ENCODE peak calls at places on chromosomes 12 and 14, in four cellular contexts. One of them, this sample, is unnamed.

GRCh38 chr12:3594966-3595365 is 104.0 kb downstream of the PRMT8 start:
- DNase-seq in H4: no peak
- DNase-seq in WTC11: no peak
- DNase-seq in stimulated activated CD4-positive, alpha-beta T cell treated with anti-CD3 and anti-CD28 coated beads, TNF-alpha, amount 100 ng/mL, for 48 hours: no peak
- DNase-seq in this sample: no peak

GRCh38 chr12:29054790-29055663 is 94.1 kb upstream of the FAR2 start:
- DNase-seq in H4: no peak
- DNase-seq in stimulated activated CD4-positive, alpha-beta T cell treated with anti-CD3 and anti-CD28 coated beads, TNF-alpha, amount 100 ng/mL, for 48 hours: no peak
- DNase-seq in WTC11: no peak
- DNase-seq in this sample: no peak

GRCh38 chr14:76827696-76828301 is 1.6 kb downstream of the LRRC74A start:
- DNase-seq in H4: no peak
- DNase-seq in WTC11: no peak
- DNase-seq in stimulated activated CD4-positive, alpha-beta T cell treated with anti-CD3 and anti-CD28 coated beads, TNF-alpha, amount 100 ng/mL, for 48 hours: no peak
- DNase-seq in this sample: no peak

GRCh38 chr12:84502180-84502857 is 410.3 kb downstream of the SLC6A15 start:
- DNase-seq in WTC11: no peak
- DNase-seq in H4: no peak
- DNase-seq in stimulated activated CD4-positive, alpha-beta T cell treated with anti-CD3 and anti-CD28 coated beads, TNF-alpha, amount 100 ng/mL, for 48 hours: no peak
- DNase-seq in this sample: no peak

GRCh38 chr14:57089901-57090300 is 178.8 kb downstream of the EXOC5 start:
- DNase-seq in WTC11: no peak
- DNase-seq in H4: no peak
- DNase-seq in stimulated activated CD4-positive, alpha-beta T cell treated with anti-CD3 and anti-CD28 coated beads, TNF-alpha, amount 100 ng/mL, for 48 hours: no peak
- DNase-seq in this sample: no peak

GRCh38 chr14:92441751-92442477 is 71.7 kb upstream of the RIN3 start:
- DNase-seq in H4: no peak
- DNase-seq in stimulated activated CD4-positive, alpha-beta T cell treated with anti-CD3 and anti-CD28 coated beads, TNF-alpha, amount 100 ng/mL, for 48 hours: no peak
- DNase-seq in WTC11: no peak
- DNase-seq in this sample: no peak

GRCh38 chr14:96623676-96624484 is 121.7 kb downstream of the PAPOLA start:
- DNase-seq in stimulated activated CD4-positive, alpha-beta T cell treated with anti-CD3 and anti-CD28 coated beads, TNF-alpha, amount 100 ng/mL, for 48 hours: no peak
- DNase-seq in H4: no peak
- DNase-seq in WTC11: no peak
- DNase-seq in this sample: no peak

GRCh38 chr14:22226381-22226780 is 362.6 kb downstream of the DAD1 start:
- DNase-seq in H4: no peak
- DNase-seq in WTC11: no peak
- DNase-seq in stimulated activated CD4-positive, alpha-beta T cell treated with anti-CD3 and anti-CD28 coated beads, TNF-alpha, amount 100 ng/mL, for 48 hours: no peak
- DNase-seq in this sample: no peak

GRCh38 chr12:44101470-44101869 is 265.6 kb downstream of the TMEM117 start:
- DNase-seq in stimulated activated CD4-positive, alpha-beta T cell treated with anti-CD3 and anti-CD28 coated beads, TNF-alpha, amount 100 ng/mL, for 48 hours: no peak
- DNase-seq in H4: no peak
- DNase-seq in WTC11: no peak
- DNase-seq in this sample: no peak

GRCh38 chr12:89565002-89565401 is 39.2 kb upstream of the POC1B start:
- DNase-seq in H4: no peak
- DNase-seq in WTC11: no peak
- DNase-seq in stimulated activated CD4-positive, alpha-beta T cell treated with anti-CD3 and anti-CD28 coated beads, TNF-alpha, amount 100 ng/mL, for 48 hours: no peak
- DNase-seq in this sample: no peak

GRCh38 chr12:122126713-122127597 is 47.1 kb downstream of the IL31 start:
- DNase-seq in H4: no peak
- DNase-seq in stimulated activated CD4-positive, alpha-beta T cell treated with anti-CD3 and anti-CD28 coated beads, TNF-alpha, amount 100 ng/mL, for 48 hours: no peak
- DNase-seq in WTC11: no peak
- DNase-seq in this sample: no peak

GRCh38 chr12:124385219-124385969 is 90.5 kb downstream of the RFLNA start:
- DNase-seq in H4: peak
- DNase-seq in stimulated activated CD4-positive, alpha-beta T cell treated with anti-CD3 and anti-CD28 coated beads, TNF-alpha, amount 100 ng/mL, for 48 hours: no peak
- DNase-seq in WTC11: no peak
- DNase-seq in this sample: no peak

GRCh38 chr12:24462946-24463345 is 486.0 kb downstream of the BCAT1 start:
- DNase-seq in stimulated activated CD4-positive, alpha-beta T cell treated with anti-CD3 and anti-CD28 coated beads, TNF-alpha, amount 100 ng/mL, for 48 hours: no peak
- DNase-seq in H4: no peak
- DNase-seq in WTC11: no peak
- DNase-seq in this sample: no peak

GRCh38 chr14:54691525-54692260 is 124.8 kb downstream of the SAMD4A start:
- DNase-seq in H4: peak
- DNase-seq in stimulated activated CD4-positive, alpha-beta T cell treated with anti-CD3 and anti-CD28 coated beads, TNF-alpha, amount 100 ng/mL, for 48 hours: peak
- DNase-seq in WTC11: peak
- DNase-seq in this sample: peak

GRCh38 chr14:51776102-51776894 is 84.1 kb upstream of the GNG2 start:
- DNase-seq in stimulated activated CD4-positive, alpha-beta T cell treated with anti-CD3 and anti-CD28 coated beads, TNF-alpha, amount 100 ng/mL, for 48 hours: no peak
- DNase-seq in WTC11: peak
- DNase-seq in H4: peak
- DNase-seq in this sample: peak

GRCh38 chr14:53533384-53533975 is 380.4 kb upstream of the DDHD1 start:
- DNase-seq in WTC11: no peak
- DNase-seq in stimulated activated CD4-positive, alpha-beta T cell treated with anti-CD3 and anti-CD28 coated beads, TNF-alpha, amount 100 ng/mL, for 48 hours: no peak
- DNase-seq in H4: no peak
- DNase-seq in this sample: no peak

GRCh38 chr14:71620401-71620800 is 311.8 kb upstream of the RGS6 start:
- DNase-seq in stimulated activated CD4-positive, alpha-beta T cell treated with anti-CD3 and anti-CD28 coated beads, TNF-alpha, amount 100 ng/mL, for 48 hours: no peak
- DNase-seq in H4: no peak
- DNase-seq in WTC11: no peak
- DNase-seq in this sample: no peak

GRCh38 chr14:33938131-33938949 is 12.5 kb downstream of the EGLN3 start:
- DNase-seq in WTC11: peak
- DNase-seq in H4: peak
- DNase-seq in stimulated activated CD4-positive, alpha-beta T cell treated with anti-CD3 and anti-CD28 coated beads, TNF-alpha, amount 100 ng/mL, for 48 hours: no peak
- DNase-seq in this sample: no peak

GRCh38 chr12:1518763-1519516 is 75.4 kb downstream of the FBXL14 start:
- DNase-seq in WTC11: no peak
- DNase-seq in H4: peak
- DNase-seq in stimulated activated CD4-positive, alpha-beta T cell treated with anti-CD3 and anti-CD28 coated beads, TNF-alpha, amount 100 ng/mL, for 48 hours: no peak
- DNase-seq in this sample: no peak

GRCh38 chr12:68674376-68674775 is 12.4 kb upstream of the NUP107 start:
- DNase-seq in WTC11: no peak
- DNase-seq in H4: no peak
- DNase-seq in stimulated activated CD4-positive, alpha-beta T cell treated with anti-CD3 and anti-CD28 coated beads, TNF-alpha, amount 100 ng/mL, for 48 hours: no peak
- DNase-seq in this sample: no peak

GRCh38 chr12:3041558-3042164 is 35.5 kb upstream of the TSPAN9 start:
- DNase-seq in H4: peak
- DNase-seq in WTC11: peak
- DNase-seq in stimulated activated CD4-positive, alpha-beta T cell treated with anti-CD3 and anti-CD28 coated beads, TNF-alpha, amount 100 ng/mL, for 48 hours: peak
- DNase-seq in this sample: peak

This sample was measured in neuronal stem cell.